ENCODE peak calls at places on chromosome 3, in eight cellular contexts. Y is psoas muscle; G is activated effector memory CD4-positive, alpha-beta T cell treated with Interleukin-2 at 50 U/mL for 16 hours; D is EH; I is HepG2; T is NT2/D1; F is EL; O is foreskin keratinocyte. B is an unnamed sample.

GRCh38 chr3:105976211-105976610 is 107.4 kb upstream of the CBLB start:
- DNase-seq in Y (no peak), G (no peak), D (no peak), I (no peak), T (no peak), F (no peak), O (no peak), B (no peak)

GRCh38 chr3:25657293-25657692 is 7.4 kb downstream of the TOP2B start:
- DNase-seq in Y (no peak), G (no peak), D (no peak), I (no peak), T (no peak), F (no peak), O (no peak), B (no peak)

GRCh38 chr3:19945405-19946290 is 1.2 kb upstream of the RAB5A start:
- DNase-seq in Y (no peak), G (no peak), D (no peak), I (no peak), T (no peak), F (no peak), O (no peak), B (no peak)

GRCh38 chr3:49346797-49347251 is 7.0 kb upstream of the USP4 start:
- DNase-seq in Y (no peak), G (no peak), D (peak; percentile 66), I (no peak), T (no peak), F (peak; percentile 68), O (no peak), B (no peak)

GRCh38 chr3:117681619-117682018 is 972.0 kb downstream of the TUSC7 start:
- DNase-seq in Y (no peak), G (no peak), D (peak; percentile 79), I (no peak), T (no peak), F (peak; percentile 59), O (peak; percentile 33), B (no peak)

GRCh38 chr3:189914799-189915198 is 205.9 kb downstream of the P3H2 start:
- DNase-seq in Y (no peak), G (no peak), D (peak; percentile 89), I (no peak), T (no peak), F (peak; percentile 89), O (peak; percentile 93), B (no peak)

GRCh38 chr3:81760924-81761903 is at the start of gene GBE1:
- DNase-seq in Y (peak; percentile 96), G (peak; percentile 86), D (peak; percentile 97), I (peak; percentile 87), T (peak; percentile 70), F (peak; percentile 97), O (peak; percentile 90), B (peak; percentile 92)

GRCh38 chr3:194757629-194758028 is 71.9 kb downstream of the FAM43A start:
- DNase-seq in Y (no peak), G (no peak), D (no peak), I (no peak), T (no peak), F (no peak), O (no peak), B (no peak)

GRCh38 chr3:172189987-172190603 is 150.7 kb downstream of the FNDC3B start:
- DNase-seq in Y (no peak), G (no peak), D (no peak), I (no peak), T (no peak), F (no peak), O (no peak), B (no peak)

GRCh38 chr3:119604878-119605277 is 7.2 kb downstream of the PLA1A start:
- DNase-seq in Y (no peak), G (no peak), D (peak; percentile 46), I (no peak), T (no peak), F (peak; percentile 35), O (peak; percentile 12), B (no peak)

GRCh38 chr3:10843378-10843777 is 27.4 kb downstream of the SLC6A11 start:
- DNase-seq in Y (no peak), G (no peak), D (no peak), I (no peak), T (no peak), F (no peak), O (no peak), B (no peak)

GRCh38 chr3:10268116-10268515 is 19.9 kb downstream of the TATDN2 start:
- DNase-seq in Y (no peak), G (no peak), D (no peak), I (no peak), T (no peak), F (no peak), O (no peak), B (no peak)

GRCh38 chr3:156547637-156548036 is 7.3 kb downstream of the SSR3 start:
- DNase-seq in Y (no peak), G (no peak), D (peak; percentile 57), I (no peak), T (no peak), F (peak; percentile 36), O (peak; percentile 69), B (no peak)